ENCODE peak calls at places on chromosome 11, in eight cellular contexts. One of them, this sample, is unnamed.
A peak's percentile ranks its signal among the peaks of the same experiment; 100 is the strongest.

GRCh38 chr11:64122411-64123101 is 43.4 kb downstream of the MACROD1 start:
- DNase-seq in RWPE1: no peak
- DNase-seq in naive thymus-derived CD8-positive, alpha-beta T cell: no peak
- DNase-seq in psoas muscle: no peak
- DNase-seq in nephron progenitor cell: no peak
- DNase-seq in KBM-7: no peak
- DNase-seq in midbrain: no peak
- DNase-seq in amygdala: no peak
- DNase-seq in this sample: no peak

GRCh38 chr11:13376838-13377237 is 86.2 kb downstream of the BTBD10 start:
- DNase-seq in RWPE1: no peak
- DNase-seq in naive thymus-derived CD8-positive, alpha-beta T cell: no peak
- DNase-seq in psoas muscle: no peak
- DNase-seq in nephron progenitor cell: no peak
- DNase-seq in KBM-7: no peak
- DNase-seq in midbrain: no peak
- DNase-seq in amygdala: no peak
- DNase-seq in this sample: no peak

GRCh38 chr11:3081386-3081751 is 24.1 kb upstream of the CARS1 start:
- DNase-seq in RWPE1: no peak
- DNase-seq in naive thymus-derived CD8-positive, alpha-beta T cell: no peak
- DNase-seq in psoas muscle: no peak
- DNase-seq in nephron progenitor cell: no peak
- DNase-seq in KBM-7: no peak
- DNase-seq in midbrain: no peak
- DNase-seq in amygdala: no peak
- DNase-seq in this sample: no peak

GRCh38 chr11:130629039-130629438 is 180.6 kb downstream of the ADAMTS15 start:
- DNase-seq in RWPE1: no peak
- DNase-seq in naive thymus-derived CD8-positive, alpha-beta T cell: no peak
- DNase-seq in psoas muscle: no peak
- DNase-seq in nephron progenitor cell: no peak
- DNase-seq in KBM-7: no peak
- DNase-seq in midbrain: no peak
- DNase-seq in amygdala: no peak
- DNase-seq in this sample: no peak

GRCh38 chr11:101435406-101435805 is 148.4 kb downstream of the TRPC6 start:
- DNase-seq in RWPE1: no peak
- DNase-seq in naive thymus-derived CD8-positive, alpha-beta T cell: no peak
- DNase-seq in psoas muscle: no peak
- DNase-seq in nephron progenitor cell: no peak
- DNase-seq in KBM-7: no peak
- DNase-seq in midbrain: no peak
- DNase-seq in amygdala: no peak
- DNase-seq in this sample: no peak

GRCh38 chr11:104934594-104934993 is 33.8 kb downstream of the CASP4 start:
- DNase-seq in RWPE1: no peak
- DNase-seq in naive thymus-derived CD8-positive, alpha-beta T cell: peak; percentile 43
- DNase-seq in psoas muscle: no peak
- DNase-seq in nephron progenitor cell: no peak
- DNase-seq in KBM-7: peak; percentile 75
- DNase-seq in midbrain: no peak
- DNase-seq in amygdala: no peak
- DNase-seq in this sample: no peak

GRCh38 chr11:36702330-36703054 is 104.5 kb upstream of the RAG2 start:
- DNase-seq in RWPE1: peak; percentile 78
- DNase-seq in naive thymus-derived CD8-positive, alpha-beta T cell: no peak
- DNase-seq in psoas muscle: no peak
- DNase-seq in nephron progenitor cell: peak; percentile 34
- DNase-seq in KBM-7: peak; percentile 56
- DNase-seq in midbrain: peak; percentile 64
- DNase-seq in amygdala: peak; percentile 48
- DNase-seq in this sample: no peak

GRCh38 chr11:86785576-86785975 is 14.8 kb upstream of the PRSS23 start:
- DNase-seq in RWPE1: no peak
- DNase-seq in naive thymus-derived CD8-positive, alpha-beta T cell: no peak
- DNase-seq in psoas muscle: no peak
- DNase-seq in nephron progenitor cell: no peak
- DNase-seq in KBM-7: no peak
- DNase-seq in midbrain: no peak
- DNase-seq in amygdala: no peak
- DNase-seq in this sample: no peak

GRCh38 chr11:43580735-43581369 is 99.7 kb upstream of the HSD17B12 start:
- DNase-seq in RWPE1: no peak
- DNase-seq in naive thymus-derived CD8-positive, alpha-beta T cell: no peak
- DNase-seq in psoas muscle: no peak
- DNase-seq in nephron progenitor cell: peak; percentile 39
- DNase-seq in KBM-7: peak; percentile 38
- DNase-seq in midbrain: no peak
- DNase-seq in amygdala: peak; percentile 27
- DNase-seq in this sample: no peak

GRCh38 chr11:19973136-19973635 is 187.1 kb downstream of the DBX1 start:
- DNase-seq in RWPE1: no peak
- DNase-seq in naive thymus-derived CD8-positive, alpha-beta T cell: no peak
- DNase-seq in psoas muscle: no peak
- DNase-seq in nephron progenitor cell: no peak
- DNase-seq in KBM-7: no peak
- DNase-seq in midbrain: no peak
- DNase-seq in amygdala: no peak
- DNase-seq in this sample: no peak

GRCh38 chr11:44566952-44567875 is 1.8 kb downstream of the CD82 start:
- DNase-seq in RWPE1: no peak
- DNase-seq in naive thymus-derived CD8-positive, alpha-beta T cell: no peak
- DNase-seq in psoas muscle: no peak
- DNase-seq in nephron progenitor cell: no peak
- DNase-seq in KBM-7: no peak
- DNase-seq in midbrain: no peak
- DNase-seq in amygdala: no peak
- DNase-seq in this sample: peak; percentile 66

GRCh38 chr11:66619080-66619554 is 2.7 kb downstream of the RBM14 start:
- DNase-seq in RWPE1: peak; percentile 74
- DNase-seq in naive thymus-derived CD8-positive, alpha-beta T cell: peak; percentile 88
- DNase-seq in psoas muscle: no peak
- DNase-seq in nephron progenitor cell: no peak
- DNase-seq in KBM-7: peak; percentile 88
- DNase-seq in midbrain: peak; percentile 21
- DNase-seq in amygdala: peak; percentile 21
- DNase-seq in this sample: peak; percentile 43

This sample was measured in T-helper 1 cell.